ENCODE peak calls at places on chromosomes 13 and 19, in five cellular contexts. E is omental fat pad, X is tibial artery, V is WERI-Rb-1, D is heart left ventricle. B is an unnamed sample.

GRCh38 chr13:89465366-89465765 is 1794.2 kb downstream of the SLITRK5 start:
- DNase-seq in E (no peak), X (no peak), V (no peak), D (no peak), B (no peak)

GRCh38 chr13:98108330-98108729 is 34.6 kb upstream of the FARP1 start:
- DNase-seq in E (no peak), X (no peak), V (no peak), D (no peak), B (no peak)

GRCh38 chr13:76890036-76890435 is 3.8 kb upstream of the KCTD12 start:
- DNase-seq in E (no peak), X (no peak), V (no peak), D (no peak), B (no peak)

GRCh38 chr19:5782945-5783919 is 1.3 kb downstream of the PRR22 start:
- DNase-seq in E (no peak), X (no peak), V (no peak), D (no peak), B (no peak)

GRCh38 chr13:103757361-103757760 is 691.1 kb upstream of the SLC10A2 start:
- DNase-seq in E (no peak), X (no peak), V (no peak), D (no peak), B (no peak)

GRCh38 chr19:43725468-43725867 is 9.6 kb downstream of the IRGC start:
- DNase-seq in E (no peak), X (no peak), V (no peak), D (no peak), B (no peak)

GRCh38 chr19:35716735-35716984 is 1.1 kb upstream of the KMT2B start:
- DNase-seq in E (no peak), X (peak; percentile 82), V (no peak), D (peak; percentile 76), B (no peak)

GRCh38 chr13:24605923-24606372 is 74.3 kb upstream of the ATP12A start:
- DNase-seq in E (no peak), X (no peak), V (peak; percentile 44), D (no peak), B (no peak)

GRCh38 chr19:10747271-10747670 is 29.4 kb downstream of the DNM2 start:
- DNase-seq in E (no peak), X (no peak), V (no peak), D (no peak), B (no peak)

GRCh38 chr13:31227870-31228269 is 28.1 kb downstream of the B3GLCT start:
- DNase-seq in E (no peak), X (no peak), V (peak; percentile 33), D (no peak), B (no peak)

GRCh38 chr19:40337107-40337506 is 11.1 kb downstream of the C19orf47 start:
- DNase-seq in E (no peak), X (no peak), V (no peak), D (no peak), B (no peak)

GRCh38 chr13:106424805-106425204 is 110.7 kb downstream of the EFNB2 start:
- DNase-seq in E (no peak), X (no peak), V (no peak), D (no peak), B (no peak)

GRCh38 chr13:113073942-113074341 is 31.6 kb upstream of the F7 start:
- DNase-seq in E (no peak), X (no peak), V (no peak), D (no peak), B (no peak)

GRCh38 chr13:93687261-93687660 is 460.7 kb downstream of the GPC6 start:
- DNase-seq in E (no peak), X (no peak), V (no peak), D (no peak), B (no peak)

GRCh38 chr13:65966991-65967451 is 1263.1 kb downstream of the PCDH9 start:
- DNase-seq in E (no peak), X (no peak), V (peak; percentile 8), D (no peak), B (no peak)

GRCh38 chr13:73096173-73097117 is 37.6 kb downstream of the KLF5 start:
- DNase-seq in E (no peak), X (no peak), V (no peak), D (no peak), B (no peak)

GRCh38 chr13:48334534-48335127 is 31.1 kb downstream of the RB1 start:
- DNase-seq in E (no peak), X (no peak), V (no peak), D (no peak), B (no peak)

GRCh38 chr19:7874080-7874856 is at the start of gene PRR36:
- DNase-seq in E (no peak), X (no peak), V (peak; percentile 90), D (peak; percentile 57), B (no peak)

GRCh38 chr13:40803316-40803715 is 13.9 kb downstream of the SLC25A15 start:
- DNase-seq in E (no peak), X (no peak), V (no peak), D (no peak), B (no peak)

GRCh38 chr19:31351212-31352193 is 2.3 kb upstream of the TSHZ3 start:
- DNase-seq in E (no peak), X (no peak), V (peak; percentile 19), D (peak; percentile 44), B (no peak)

DNA sequence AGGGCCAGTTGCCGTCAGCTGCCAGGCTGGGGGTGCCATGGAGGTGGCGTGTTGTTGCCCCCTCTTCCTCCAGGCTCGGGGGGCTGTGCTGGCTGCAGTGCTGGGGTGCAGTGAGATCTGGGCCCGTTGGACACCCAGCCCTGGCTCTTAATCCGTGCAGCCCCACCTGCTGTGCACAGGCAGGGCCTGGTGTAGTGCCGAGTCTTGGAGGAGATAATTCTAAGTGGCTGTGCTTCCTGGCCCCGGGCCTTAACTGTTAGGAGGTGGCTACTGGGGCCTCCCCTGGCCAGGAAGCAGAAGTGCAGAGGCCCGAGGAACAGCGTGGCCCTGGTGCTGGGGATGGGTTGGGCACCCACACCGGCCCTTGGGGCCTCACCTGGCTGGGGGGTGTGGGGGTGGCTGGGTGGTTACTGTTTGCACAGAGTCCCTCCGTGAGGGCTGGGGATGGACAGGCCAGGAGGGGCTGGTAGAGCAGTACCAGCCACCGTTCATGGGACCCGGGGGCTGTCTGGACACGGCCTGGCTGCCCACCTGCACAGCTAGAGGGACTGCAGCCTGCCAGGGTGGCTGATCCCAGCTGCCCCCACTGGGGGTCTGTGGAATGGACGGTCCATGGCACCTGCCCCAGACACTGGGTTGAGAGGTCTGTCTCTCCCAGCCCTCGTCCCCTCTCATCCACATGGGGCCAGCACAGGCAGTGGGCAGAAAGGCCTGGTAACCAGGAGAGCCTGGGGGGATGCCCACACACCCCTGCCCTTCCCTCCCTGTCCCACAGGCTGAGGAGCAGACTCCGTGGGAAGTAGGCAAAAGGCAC is 3.3 kb downstream of the GPX4 start:
- DNase-seq in E (no peak), X (no peak), V (peak; percentile 74), D (no peak), B (no peak)
- TF ChIP-seq CTCF in E (no peak), X (no peak), V (peak; percentile 36), D (no peak), B (peak; percentile 36)

GRCh38 chr19:33375760-33376159 is 2.3 kb downstream of the CEBPG start:
- DNase-seq in E (no peak), X (no peak), V (no peak), D (no peak), B (no peak)

GRCh38 chr19:33375156-33375744 is 1.7 kb downstream of the CEBPG start:
- DNase-seq in E (no peak), X (no peak), V (no peak), D (no peak), B (no peak)

GRCh38 chr19:33376423-33376822 is 2.9 kb downstream of the CEBPG start:
- DNase-seq in E (peak; percentile 65), X (peak; percentile 74), V (no peak), D (peak; percentile 90), B (no peak)

GRCh38 chr19:33374406-33374703 is 846 bp downstream of the CEBPG start:
- DNase-seq in E (no peak), X (no peak), V (peak; percentile 37), D (no peak), B (no peak)

GRCh38 chr19:33373701-33374405 is at the start of gene CEBPG:
- DNase-seq in E (no peak), X (peak; percentile 80), V (peak; percentile 60), D (peak; percentile 63), B (no peak)
- TF ChIP-seq CTCF in E (no peak), X (no peak), V (no peak), D (no peak), B (no peak)

GRCh38 chr19:12783849-12784393 is 7.4 kb upstream of the JUNB start:
- DNase-seq in E (no peak), X (peak; percentile 87), V (no peak), D (peak; percentile 87), B (peak; percentile 67)

GRCh38 chr19:12783226-12783848 is 7.9 kb upstream of the JUNB start:
- DNase-seq in E (no peak), X (no peak), V (no peak), D (no peak), B (no peak)

GRCh38 chr19:12784394-12784870 is 6.9 kb upstream of the JUNB start:
- DNase-seq in E (no peak), X (no peak), V (no peak), D (no peak), B (no peak)

GRCh38 chr19:12782174-12782423 is 6.7 kb upstream of the HOOK2 start:
- DNase-seq in E (no peak), X (no peak), V (no peak), D (no peak), B (no peak)

DNA sequence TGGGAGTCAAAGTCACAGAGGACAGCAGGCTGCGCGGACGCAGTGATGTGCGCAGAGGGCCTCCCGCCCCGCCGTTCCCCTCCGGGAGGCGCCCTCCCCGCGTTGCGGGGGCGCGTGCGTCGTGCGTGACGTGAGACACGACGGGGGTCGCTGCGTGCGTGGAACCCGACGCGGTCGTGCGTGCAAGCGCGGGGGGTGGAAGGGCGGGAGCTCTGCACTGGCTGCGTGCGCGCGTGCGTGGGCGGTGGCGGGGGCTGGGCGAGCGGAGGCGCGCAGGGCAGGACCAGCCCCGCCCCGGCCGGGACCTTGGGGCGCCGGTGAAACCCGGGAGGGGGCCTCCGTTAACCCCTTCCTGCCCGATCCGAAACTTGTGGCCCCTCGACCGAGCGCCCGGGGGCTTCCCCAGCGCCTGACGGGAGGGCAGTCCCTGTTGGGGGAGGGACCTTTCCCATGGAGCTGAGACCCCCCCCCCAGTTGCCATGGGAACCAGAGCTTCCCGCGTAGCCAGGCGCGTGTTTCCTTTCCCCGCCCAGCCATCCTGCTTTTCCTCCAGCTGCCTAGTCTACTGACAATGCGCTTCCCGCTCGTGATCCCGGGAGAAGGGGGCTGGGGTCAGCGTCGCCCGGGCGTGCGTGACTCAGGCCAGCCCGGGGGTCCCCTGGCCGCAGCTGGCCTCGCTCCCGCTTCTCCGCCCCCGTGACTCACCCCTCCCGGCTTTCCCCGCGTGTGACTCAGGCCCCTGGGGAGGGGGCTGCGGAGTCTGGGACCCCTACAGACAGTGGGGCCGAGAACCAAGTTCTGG is 7.3 kb upstream of the HOOK2 start:
- DNase-seq in E (no peak), X (peak; percentile 95), V (peak; percentile 87), D (peak; percentile 94), B (peak; percentile 86)
- TF ChIP-seq CTCF in E (no peak), X (no peak), V (peak; percentile 43), D (no peak), B (no peak)

DNA sequence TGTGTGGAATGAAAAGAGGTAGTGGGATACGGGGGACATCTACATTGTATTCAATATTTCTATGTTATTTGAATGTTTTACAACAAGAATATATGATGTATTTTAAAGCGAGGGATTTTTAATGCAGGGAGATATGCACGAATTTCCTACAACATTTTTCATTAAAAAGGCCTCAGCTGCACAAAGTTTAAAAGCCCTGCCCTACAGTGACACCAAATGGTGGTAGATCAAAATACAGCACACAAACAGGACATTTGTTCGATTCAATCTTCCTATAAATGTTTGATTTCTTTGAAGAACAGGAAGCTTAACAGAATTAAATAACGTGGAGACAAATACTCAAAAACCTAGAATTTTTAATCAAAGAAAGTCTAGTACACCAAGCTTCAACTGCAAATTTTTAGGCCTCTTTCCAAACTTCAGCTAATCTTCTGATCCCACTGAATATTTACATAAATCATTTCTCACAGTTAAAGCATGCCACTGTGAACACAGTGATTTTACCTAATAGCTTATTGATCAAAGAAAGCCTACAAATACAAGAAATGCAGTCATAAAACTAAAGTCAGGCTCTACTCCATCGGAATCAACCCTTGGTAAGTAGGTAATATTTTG is 257.2 kb downstream of the DIAPH3 start:
- DNase-seq in E (no peak), X (no peak), V (no peak), D (no peak), B (no peak)
- TF ChIP-seq CTCF in E (no peak), X (peak; percentile 60), V (no peak), D (peak; percentile 25), B (no peak)

B was measured in CD14-positive monocyte.